ENCODE peak calls at places on chromosomes 7 and 10, in ten cellular contexts. One of them, this sample, is unnamed.
A peak's percentile ranks its signal among the peaks of the same experiment; 100 is the strongest.

GRCh38 chr7:18212788-18213187 is 185.1 kb upstream of the PRPS1L1 start:
- DNase-seq in neural progenitor cell: no peak
- DNase-seq in mammary epithelial cell: no peak
- DNase-seq in fibroblast of lung: peak; percentile 47
- DNase-seq in PC-3: no peak
- DNase-seq in adipocyte: peak; percentile 95
- DNase-seq in DND-41: no peak
- DNase-seq in NT2/D1: no peak
- DNase-seq in K562: no peak
- DNase-seq in colonic mucosa: no peak
- DNase-seq in this sample: no peak

GRCh38 chr10:53022663-53023088 is 250.1 kb upstream of the MBL2 start:
- DNase-seq in neural progenitor cell: no peak
- DNase-seq in mammary epithelial cell: no peak
- DNase-seq in fibroblast of lung: no peak
- DNase-seq in PC-3: no peak
- DNase-seq in adipocyte: no peak
- DNase-seq in DND-41: no peak
- DNase-seq in NT2/D1: peak; percentile 9
- DNase-seq in K562: no peak
- DNase-seq in colonic mucosa: no peak
- DNase-seq in this sample: no peak

GRCh38 chr7:11203224-11203623 is 229.6 kb downstream of the PHF14 start:
- DNase-seq in neural progenitor cell: no peak
- DNase-seq in mammary epithelial cell: no peak
- DNase-seq in fibroblast of lung: no peak
- DNase-seq in PC-3: no peak
- DNase-seq in adipocyte: no peak
- DNase-seq in DND-41: no peak
- DNase-seq in NT2/D1: no peak
- DNase-seq in K562: no peak
- DNase-seq in colonic mucosa: no peak
- DNase-seq in this sample: no peak

GRCh38 chr7:29921404-29922010 is 68.1 kb downstream of the SCRN1 start:
- DNase-seq in neural progenitor cell: peak; percentile 75
- DNase-seq in mammary epithelial cell: peak; percentile 45
- DNase-seq in fibroblast of lung: peak; percentile 44
- DNase-seq in PC-3: peak; percentile 73
- DNase-seq in adipocyte: peak; percentile 75
- DNase-seq in DND-41: peak; percentile 69
- DNase-seq in NT2/D1: peak; percentile 80
- DNase-seq in K562: peak; percentile 76
- DNase-seq in colonic mucosa: peak; percentile 41
- DNase-seq in this sample: peak; percentile 46

GRCh38 chr7:15397921-15398560 is 163.8 kb downstream of the AGMO start:
- DNase-seq in neural progenitor cell: no peak
- DNase-seq in mammary epithelial cell: no peak
- DNase-seq in fibroblast of lung: peak; percentile 43
- DNase-seq in PC-3: no peak
- DNase-seq in adipocyte: no peak
- DNase-seq in DND-41: no peak
- DNase-seq in NT2/D1: no peak
- DNase-seq in K562: no peak
- DNase-seq in colonic mucosa: no peak
- DNase-seq in this sample: no peak

GRCh38 chr10:80265740-80266512 is 23.5 kb downstream of the MAT1A start:
- DNase-seq in neural progenitor cell: peak; percentile 52
- DNase-seq in mammary epithelial cell: no peak
- DNase-seq in fibroblast of lung: no peak
- DNase-seq in PC-3: no peak
- DNase-seq in adipocyte: no peak
- DNase-seq in DND-41: peak; percentile 18
- DNase-seq in NT2/D1: no peak
- DNase-seq in K562: no peak
- DNase-seq in colonic mucosa: no peak
- DNase-seq in this sample: no peak

GRCh38 chr10:73910764-73911552 is at the start of gene PLAU:
- DNase-seq in neural progenitor cell: peak; percentile 85
- DNase-seq in mammary epithelial cell: peak; percentile 73
- DNase-seq in fibroblast of lung: peak; percentile 39
- DNase-seq in PC-3: peak; percentile 91
- DNase-seq in adipocyte: peak; percentile 61
- DNase-seq in DND-41: peak; percentile 59
- DNase-seq in NT2/D1: no peak
- DNase-seq in K562: peak; percentile 86
- DNase-seq in colonic mucosa: peak; percentile 70
- DNase-seq in this sample: no peak

GRCh38 chr7:130996205-130996840 is 262.3 kb upstream of the KLF14 start:
- DNase-seq in neural progenitor cell: no peak
- DNase-seq in mammary epithelial cell: no peak
- DNase-seq in fibroblast of lung: no peak
- DNase-seq in PC-3: peak; percentile 20
- DNase-seq in adipocyte: no peak
- DNase-seq in DND-41: no peak
- DNase-seq in NT2/D1: no peak
- DNase-seq in K562: no peak
- DNase-seq in colonic mucosa: peak; percentile 64
- DNase-seq in this sample: no peak

GRCh38 chr10:103847909-103848468 is 7.4 kb downstream of the SH3PXD2A start:
- DNase-seq in neural progenitor cell: peak; percentile 46
- DNase-seq in mammary epithelial cell: no peak
- DNase-seq in fibroblast of lung: no peak
- DNase-seq in PC-3: no peak
- DNase-seq in adipocyte: no peak
- DNase-seq in DND-41: peak; percentile 32
- DNase-seq in NT2/D1: no peak
- DNase-seq in K562: no peak
- DNase-seq in colonic mucosa: peak; percentile 20
- DNase-seq in this sample: peak; percentile 18

GRCh38 chr10:74822583-74823089 is 3.8 kb upstream of the KAT6B start:
- DNase-seq in neural progenitor cell: no peak
- DNase-seq in mammary epithelial cell: no peak
- DNase-seq in fibroblast of lung: peak; percentile 85
- DNase-seq in PC-3: peak; percentile 95
- DNase-seq in adipocyte: peak; percentile 60
- DNase-seq in DND-41: no peak
- DNase-seq in NT2/D1: no peak
- DNase-seq in K562: no peak
- DNase-seq in colonic mucosa: no peak
- DNase-seq in this sample: no peak

GRCh38 chr10:133044502-133044901 is 43.2 kb upstream of the ADGRA1 start:
- DNase-seq in neural progenitor cell: no peak
- DNase-seq in mammary epithelial cell: no peak
- DNase-seq in fibroblast of lung: no peak
- DNase-seq in PC-3: no peak
- DNase-seq in adipocyte: no peak
- DNase-seq in DND-41: no peak
- DNase-seq in NT2/D1: no peak
- DNase-seq in K562: no peak
- DNase-seq in colonic mucosa: no peak
- DNase-seq in this sample: no peak

GRCh38 chr10:132811891-132812481 is 26.0 kb upstream of the NKX6-2 start:
- DNase-seq in neural progenitor cell: no peak
- DNase-seq in mammary epithelial cell: no peak
- DNase-seq in fibroblast of lung: no peak
- DNase-seq in PC-3: no peak
- DNase-seq in adipocyte: no peak
- DNase-seq in DND-41: no peak
- DNase-seq in NT2/D1: no peak
- DNase-seq in K562: no peak
- DNase-seq in colonic mucosa: no peak
- DNase-seq in this sample: no peak

GRCh38 chr10:79488303-79488702 is 24.0 kb upstream of the EIF5AL1 start:
- DNase-seq in neural progenitor cell: no peak
- DNase-seq in mammary epithelial cell: peak; percentile 82
- DNase-seq in fibroblast of lung: peak; percentile 93
- DNase-seq in PC-3: peak; percentile 100
- DNase-seq in adipocyte: peak; percentile 97
- DNase-seq in DND-41: no peak
- DNase-seq in NT2/D1: peak; percentile 25
- DNase-seq in K562: no peak
- DNase-seq in colonic mucosa: peak; percentile 49
- DNase-seq in this sample: peak; percentile 48

GRCh38 chr7:47253650-47254080 is 328.2 kb downstream of the TNS3 start:
- DNase-seq in neural progenitor cell: peak; percentile 50
- DNase-seq in mammary epithelial cell: peak; percentile 24
- DNase-seq in fibroblast of lung: peak; percentile 73
- DNase-seq in PC-3: peak; percentile 41
- DNase-seq in adipocyte: peak; percentile 77
- DNase-seq in DND-41: no peak
- DNase-seq in NT2/D1: peak; percentile 25
- DNase-seq in K562: peak; percentile 28
- DNase-seq in colonic mucosa: peak; percentile 32
- DNase-seq in this sample: peak; percentile 21

GRCh38 chr10:17029581-17030271 is 99.9 kb downstream of the CUBN start:
- DNase-seq in neural progenitor cell: peak; percentile 59
- DNase-seq in mammary epithelial cell: peak; percentile 65
- DNase-seq in fibroblast of lung: peak; percentile 90
- DNase-seq in PC-3: peak; percentile 68
- DNase-seq in adipocyte: peak; percentile 87
- DNase-seq in DND-41: peak; percentile 85
- DNase-seq in NT2/D1: no peak
- DNase-seq in K562: peak; percentile 62
- DNase-seq in colonic mucosa: peak; percentile 53
- DNase-seq in this sample: peak; percentile 52

GRCh38 chr7:55526770-55527169 is 45.5 kb downstream of the VOPP1 start:
- DNase-seq in neural progenitor cell: peak; percentile 85
- DNase-seq in mammary epithelial cell: no peak
- DNase-seq in fibroblast of lung: no peak
- DNase-seq in PC-3: no peak
- DNase-seq in adipocyte: no peak
- DNase-seq in DND-41: peak; percentile 13
- DNase-seq in NT2/D1: peak; percentile 78
- DNase-seq in K562: no peak
- DNase-seq in colonic mucosa: no peak
- DNase-seq in this sample: no peak
- H3K9ac ChIP-seq in neural progenitor cell: no peak overlapping the region
- H3K9ac ChIP-seq in mammary epithelial cell: no peak overlapping the region
- H3K9ac ChIP-seq in fibroblast of lung: no peak overlapping the region
- H3K9ac ChIP-seq in PC-3: no peak overlapping the region
- H3K9ac ChIP-seq in adipocyte: no peak overlapping the region
- H3K9ac ChIP-seq in DND-41: no peak overlapping the region
- H3K9ac ChIP-seq in NT2/D1: no peak overlapping the region
- H3K9ac ChIP-seq in K562: no peak overlapping the region
- H3K9ac ChIP-seq in colonic mucosa: no peak overlapping the region
- H3K9ac ChIP-seq in this sample: no peak overlapping the region

DNA sequence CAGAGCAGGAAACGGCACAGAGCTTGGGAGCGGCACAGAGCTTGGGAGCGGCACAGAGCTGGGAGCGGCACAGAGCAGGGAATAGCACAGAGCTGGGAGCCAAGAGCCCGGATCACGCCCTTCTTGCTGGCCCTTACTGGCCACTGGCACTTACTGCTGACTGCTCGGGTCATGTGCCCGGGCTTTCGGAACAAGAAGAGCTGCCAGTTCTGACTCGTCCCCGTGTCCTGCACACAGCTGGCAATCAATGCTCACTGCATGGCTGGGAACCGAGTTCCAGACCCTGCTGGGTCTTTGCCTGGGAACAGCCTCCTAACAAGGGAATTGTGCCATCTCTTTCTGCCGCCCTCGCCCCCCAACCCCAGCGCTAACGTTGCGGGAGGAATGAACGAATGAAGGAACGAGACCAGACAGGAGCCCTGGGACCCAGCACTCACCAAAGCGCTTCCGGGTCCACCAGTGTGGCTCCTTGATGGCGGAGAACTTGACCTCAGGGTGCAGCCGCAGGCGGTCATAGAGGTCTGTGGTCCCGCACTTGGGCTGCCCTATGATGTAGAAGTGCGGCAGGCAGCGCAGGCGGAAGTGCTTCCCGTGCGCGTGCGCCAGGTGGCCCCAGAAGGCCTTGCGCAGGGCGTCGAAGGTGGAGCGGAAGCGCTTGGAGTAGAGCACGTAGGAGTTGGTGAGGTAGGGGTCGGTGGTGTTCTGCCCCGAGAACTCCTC is 49.1 kb downstream of the CHST15 start:
- DNase-seq in neural progenitor cell: no peak
- DNase-seq in mammary epithelial cell: no peak
- DNase-seq in fibroblast of lung: no peak
- DNase-seq in PC-3: no peak
- DNase-seq in adipocyte: no peak
- DNase-seq in DND-41: no peak
- DNase-seq in NT2/D1: no peak
- DNase-seq in K562: no peak
- DNase-seq in colonic mucosa: no peak
- DNase-seq in this sample: no peak
- H3K9ac ChIP-seq in neural progenitor cell: no peak overlapping the region
- H3K9ac ChIP-seq in mammary epithelial cell: no peak overlapping the region
- H3K9ac ChIP-seq in fibroblast of lung: no peak overlapping the region
- H3K9ac ChIP-seq in PC-3: no peak overlapping the region
- H3K9ac ChIP-seq in adipocyte: no peak overlapping the region
- H3K9ac ChIP-seq in DND-41: no peak overlapping the region
- H3K9ac ChIP-seq in NT2/D1: no peak overlapping the region
- H3K9ac ChIP-seq in K562: no peak overlapping the region
- H3K9ac ChIP-seq in colonic mucosa: no peak overlapping the region
- H3K9ac ChIP-seq in this sample: no peak overlapping the region

DNA sequence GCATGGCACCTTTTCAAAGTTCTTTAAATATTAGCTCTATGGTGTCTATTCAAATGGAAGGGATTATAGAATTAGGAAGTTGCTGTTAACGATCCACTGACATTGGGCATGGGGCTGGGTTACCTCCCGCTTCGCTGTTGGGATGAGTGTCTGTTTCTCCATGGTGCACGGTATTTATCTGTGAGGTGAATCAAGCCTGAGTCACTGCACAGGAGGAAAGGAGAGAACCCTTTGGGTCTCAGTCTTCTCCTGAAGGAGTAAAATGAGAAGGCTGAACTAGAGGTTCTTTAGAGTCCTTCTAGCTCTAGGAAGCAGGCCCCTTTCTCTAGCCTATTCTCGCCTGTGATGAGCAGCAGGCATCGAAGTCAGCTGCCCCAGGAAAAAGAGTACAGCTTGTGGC is 7.3 kb downstream of the JCAD start:
- DNase-seq in neural progenitor cell: no peak
- DNase-seq in mammary epithelial cell: peak; percentile 26
- DNase-seq in fibroblast of lung: peak; percentile 48
- DNase-seq in PC-3: peak; percentile 79
- DNase-seq in adipocyte: no peak
- DNase-seq in DND-41: no peak
- DNase-seq in NT2/D1: no peak
- DNase-seq in K562: no peak
- DNase-seq in colonic mucosa: no peak
- DNase-seq in this sample: no peak
- H3K9ac ChIP-seq in neural progenitor cell: no peak overlapping the region
- H3K9ac ChIP-seq in mammary epithelial cell: no peak overlapping the region
- H3K9ac ChIP-seq in fibroblast of lung: no peak overlapping the region
- H3K9ac ChIP-seq in PC-3: no peak overlapping the region
- H3K9ac ChIP-seq in adipocyte: no peak overlapping the region
- H3K9ac ChIP-seq in DND-41: no peak overlapping the region
- H3K9ac ChIP-seq in NT2/D1: no peak overlapping the region
- H3K9ac ChIP-seq in K562: no peak overlapping the region
- H3K9ac ChIP-seq in colonic mucosa: no peak overlapping the region
- H3K9ac ChIP-seq in this sample: no peak overlapping the region

DNA sequence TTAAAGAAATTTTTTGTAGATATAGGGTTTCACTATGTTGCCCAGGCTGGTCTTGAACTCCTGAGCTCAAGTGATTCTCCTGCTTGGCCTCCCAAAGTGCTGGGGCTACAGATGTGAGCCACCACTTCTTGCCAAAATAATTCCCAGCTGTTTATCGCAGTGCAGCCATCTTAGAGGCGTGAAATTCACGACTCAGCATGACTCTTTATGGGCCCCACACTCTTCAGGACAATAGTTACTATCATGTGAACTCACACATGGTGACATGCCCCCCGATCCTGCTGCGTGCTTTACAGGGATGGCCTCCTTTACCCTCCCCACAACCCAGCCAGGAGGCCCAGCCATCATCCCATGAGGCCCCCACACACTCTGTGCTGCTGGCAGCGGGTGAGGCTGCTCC is 4.6 kb downstream of the COX19 start:
- DNase-seq in neural progenitor cell: no peak
- DNase-seq in mammary epithelial cell: no peak
- DNase-seq in fibroblast of lung: no peak
- DNase-seq in PC-3: no peak
- DNase-seq in adipocyte: no peak
- DNase-seq in DND-41: no peak
- DNase-seq in NT2/D1: no peak
- DNase-seq in K562: no peak
- DNase-seq in colonic mucosa: no peak
- DNase-seq in this sample: no peak
- H3K9ac ChIP-seq in neural progenitor cell: no peak overlapping the region
- H3K9ac ChIP-seq in mammary epithelial cell: no peak overlapping the region
- H3K9ac ChIP-seq in fibroblast of lung: no peak overlapping the region
- H3K9ac ChIP-seq in PC-3: no peak overlapping the region
- H3K9ac ChIP-seq in adipocyte: no peak overlapping the region
- H3K9ac ChIP-seq in DND-41: no peak overlapping the region
- H3K9ac ChIP-seq in NT2/D1: no peak overlapping the region
- H3K9ac ChIP-seq in K562: no peak overlapping the region
- H3K9ac ChIP-seq in colonic mucosa: no peak overlapping the region
- H3K9ac ChIP-seq in this sample: no peak overlapping the region